ENCODE peak calls at places on chromosome 3, in four cellular contexts. I is stomach, X is suprapubic skin, F is mesendoderm. P is an unnamed sample. For H3K4me1, the result is how much of the 10 kb centered on the place peaks cover.

GRCh38 chr3:152379415-152380042 is 110.8 kb downstream of the MBNL1 start:
- DNase-seq in I (no peak), X (no peak), F (no peak), P (no peak)

GRCh38 chr3:41693799-41694198 is 268.1 kb downstream of the ULK4 start:
- DNase-seq in I (no peak), X (no peak), F (no peak), P (no peak)

GRCh38 chr3:4730734-4731133 is 237.6 kb downstream of the ITPR1 start:
- DNase-seq in I (no peak), X (no peak), F (no peak), P (peak)

GRCh38 chr3:37154668-37155319 is 19.6 kb downstream of the LRRFIP2 start:
- DNase-seq in I (no peak), X (no peak), F (no peak), P (no peak)

GRCh38 chr3:166388321-166388720 is 551.1 kb upstream of the BCHE start:
- DNase-seq in I (no peak), X (no peak), F (no peak), P (no peak)

GRCh38 chr3:192570757-192571156 is 156.6 kb downstream of the FGF12 start:
- DNase-seq in I (no peak), X (no peak), F (no peak), P (no peak)

GRCh38 chr3:179322481-179323196 is at the start of gene ZNF639:
- DNase-seq in I (peak), X (peak), F (peak), P (peak)

GRCh38 chr3:151008699-151009098 is 36.2 kb upstream of the CLRN1 start:
- DNase-seq in I (no peak), X (no peak), F (peak), P (no peak)

GRCh38 chr3:175212896-175213295 is 353.8 kb downstream of the NAALADL2 start:
- DNase-seq in I (no peak), X (no peak), F (no peak), P (no peak)

GRCh38 chr3:34203386-34203785 is 405.0 kb downstream of the PDCD6IP start:
- DNase-seq in I (no peak), X (no peak), F (no peak), P (no peak)

GRCh38 chr3:29694783-29695182 is 413.9 kb downstream of the RBMS3 start:
- DNase-seq in I (no peak), X (no peak), F (peak), P (peak)

GRCh38 chr3:147257972-147258371 is 148.4 kb downstream of the ZIC4 start:
- DNase-seq in I (no peak), X (no peak), F (no peak), P (no peak)

GRCh38 chr3:190073264-190073663 is 47.4 kb downstream of the P3H2 start:
- DNase-seq in I (no peak), X (no peak), F (peak), P (no peak)

GRCh38 chr3:32428092-32429068 is 36.7 kb downstream of the CMTM7 start:
- DNase-seq in I (no peak), X (no peak), F (no peak), P (no peak)

GRCh38 chr3:31399270-31399669 is 133.5 kb upstream of the STT3B start:
- DNase-seq in I (no peak), X (no peak), F (no peak), P (no peak)

GRCh38 chr3:149658444-149659172 is 783 bp upstream of the WWTR1 start:
- DNase-seq in I (peak), X (peak), F (peak), P (peak)

GRCh38 chr3:6921041-6921440 is 60.1 kb downstream of the GRM7 start:
- DNase-seq in I (peak), X (no peak), F (no peak), P (no peak)

GRCh38 chr3:89578253-89578529 is 470.8 kb downstream of the EPHA3 start:
- DNase-seq in I (no peak), X (no peak), F (peak), P (no peak)

GRCh38 chr3:107600784-107601183 is 78.0 kb downstream of the BBX start:
- DNase-seq in I (no peak), X (no peak), F (no peak), P (no peak)

GRCh38 chr3:56878046-56878445 is 76.3 kb upstream of the ARHGEF3 start:
- DNase-seq in I (no peak), X (no peak), F (peak), P (no peak)

GRCh38 chr3:190384241-190384863 is 3.6 kb upstream of the CLDN16 start:
- DNase-seq in I (peak), X (no peak), F (peak), P (peak)

GRCh38 chr3:42739401-42740158 is 33.5 kb downstream of the CCDC13 start:
- DNase-seq in I (no peak), X (no peak), F (no peak), P (peak)

GRCh38 chr3:76432396-76432795 is 607.5 kb upstream of the ROBO2 start:
- DNase-seq in I (no peak), X (no peak), F (no peak), P (no peak)

GRCh38 chr3:53495518-53496501 is 1.4 kb downstream of the CACNA1D start:
- DNase-seq in I (peak), X (no peak), F (no peak), P (peak)

GRCh38 chr3:111936967-111937366 is 41.9 kb upstream of the ABHD10 start:
- DNase-seq in I (no peak), X (no peak), F (no peak), P (no peak)

GRCh38 chr3:34957707-34958106 is 681.6 kb upstream of the ARPP21 start:
- DNase-seq in I (no peak), X (no peak), F (no peak), P (no peak)

GRCh38 chr3:126371096-126371705 is 14.0 kb upstream of the KLF15 start:
- DNase-seq in I (no peak), X (peak), F (no peak), P (no peak)

GRCh38 chr3:49606427-49606826 is 52.1 kb downstream of the BSN start:
- DNase-seq in I (peak), X (no peak), F (no peak), P (no peak)

GRCh38 chr3:129597792-129598381 is 8.6 kb downstream of the PLXND1 start:
- DNase-seq in I (no peak), X (no peak), F (peak), P (no peak)

GRCh38 chr3:80643421-80643820 is 875.6 kb upstream of the ROBO1 start:
- DNase-seq in I (no peak), X (no peak), F (no peak), P (no peak)

GRCh38 chr3:27752926-27753325 is 30.8 kb upstream of the EOMES start:
- DNase-seq in I (no peak), X (no peak), F (no peak), P (no peak)

GRCh38 chr3:157999246-157999645 is 107.0 kb downstream of the SHOX2 start:
- DNase-seq in I (no peak), X (no peak), F (no peak), P (no peak)

GRCh38 chr3:150177673-150178378 is 207.1 kb upstream of the PFN2 start:
- DNase-seq in I (no peak), X (no peak), F (no peak), P (no peak)

GRCh38 chr3:24548278-24548677 is 53.6 kb upstream of the THRB start:
- DNase-seq in I (no peak), X (no peak), F (no peak), P (peak)

GRCh38 chr3:184560531-184560930 is 1.1 kb upstream of the EPHB3 start:
- DNase-seq in I (no peak), X (no peak), F (no peak), P (no peak)
- H3K4me1 ChIP-seq in I (half or more), X (under half), F (under half), P (under half)

GRCh38 chr3:1448443-1448842 is 355.6 kb downstream of the CNTN6 start:
- DNase-seq in I (no peak), X (no peak), F (no peak), P (no peak)
- H3K4me1 ChIP-seq in I (under half), X (under half), F (under half), P (under half)

GRCh38 chr3:146166450-146167222 is 5.7 kb upstream of the PLOD2 start:
- DNase-seq in I (no peak), X (no peak), F (peak), P (no peak)
- H3K4me1 ChIP-seq in I (under half), X (under half), F (under half), P (half or more)

DNA sequence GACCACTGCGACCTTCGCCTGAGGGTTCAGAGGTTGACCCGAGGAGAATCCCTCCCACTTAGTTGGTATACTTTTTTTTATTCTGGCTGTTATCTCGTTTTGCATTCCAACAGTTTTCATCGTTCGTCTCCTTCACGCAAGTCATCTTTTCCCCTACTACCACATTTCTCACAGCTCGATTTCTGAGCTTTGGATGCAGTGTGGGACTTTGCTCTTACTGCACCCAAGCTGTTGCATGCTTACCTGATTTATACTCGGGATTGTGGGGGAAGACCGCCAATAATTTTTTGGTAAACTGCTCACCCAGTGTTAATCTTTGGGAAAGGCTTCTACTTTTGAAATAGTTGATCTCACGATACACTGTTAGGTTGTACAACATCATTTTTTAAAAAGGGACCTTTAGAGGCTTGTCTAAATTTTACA is 700 bp downstream of the TBC1D23 start:
- DNase-seq in I (no peak), X (no peak), F (no peak), P (no peak)
- H3K4me1 ChIP-seq in I (under half), X (half or more), F (under half), P (under half)

GRCh38 chr3:172286554-172287148 is 161.6 kb downstream of the GHSR start:
- DNase-seq in I (no peak), X (no peak), F (no peak), P (no peak)

GRCh38 chr3:172281884-172282283 is 166.4 kb downstream of the GHSR start:
- DNase-seq in I (no peak), X (no peak), F (no peak), P (no peak)

GRCh38 chr3:172285844-172286243 is 162.4 kb downstream of the GHSR start:
- DNase-seq in I (no peak), X (no peak), F (no peak), P (no peak)

GRCh38 chr3:172282850-172283249 is 165.4 kb downstream of the GHSR start:
- DNase-seq in I (no peak), X (no peak), F (no peak), P (no peak)

DNA sequence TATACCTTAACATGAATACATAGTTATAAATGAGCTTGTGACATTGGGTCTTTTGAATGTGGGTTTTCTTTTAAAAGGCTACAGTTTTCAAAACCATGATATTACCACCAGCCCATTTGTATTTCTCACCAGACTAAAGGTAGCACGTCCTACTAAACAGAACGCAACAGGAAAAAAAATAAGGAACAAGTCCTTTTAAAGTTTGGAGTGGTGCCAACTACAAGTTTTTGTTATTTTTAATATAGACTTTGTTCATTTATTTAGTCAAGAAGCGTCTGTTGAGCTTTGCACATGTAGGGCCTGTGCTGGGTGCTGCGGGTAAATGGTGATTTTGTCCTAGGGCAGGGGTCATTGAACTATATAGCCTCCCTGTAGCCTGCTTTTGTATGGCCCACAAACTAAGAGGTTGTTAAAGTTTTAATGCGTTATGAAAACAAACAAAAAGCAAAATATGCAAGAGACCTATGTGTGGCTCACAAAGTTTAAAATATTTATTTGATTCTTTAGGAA is 164.4 kb downstream of the GHSR start:
- DNase-seq in I (no peak), X (no peak), F (no peak), P (no peak)
- H3K4me1 ChIP-seq in I (under half), X (under half), F (under half), P (half or more)

DNA sequence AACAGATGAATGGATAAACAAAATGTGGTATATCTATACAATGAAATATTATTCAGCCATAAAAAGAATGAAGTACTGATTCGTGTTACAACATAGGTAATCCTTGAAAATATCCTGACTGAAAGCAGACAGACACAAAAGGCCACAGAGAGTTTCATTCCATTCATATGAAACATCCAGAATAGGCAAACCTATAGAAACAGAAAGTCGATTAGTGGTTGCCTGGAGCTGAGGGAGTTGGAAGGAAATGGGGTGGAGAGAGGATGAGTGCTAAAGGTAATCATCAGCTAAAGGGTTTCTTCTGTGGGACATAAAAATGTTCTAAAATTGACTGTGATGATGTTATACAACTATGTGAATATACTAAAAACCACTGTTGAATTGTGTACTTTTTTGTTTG is 22.9 kb downstream of the FOXP1 start:
- DNase-seq in I (no peak), X (no peak), F (no peak), P (no peak)
- H3K4me1 ChIP-seq in I (under half), X (under half), F (under half), P (under half)

GRCh38 chr3:99947356-99947755 is 129.7 kb downstream of the CMSS1 start:
- DNase-seq in I (no peak), X (no peak), F (no peak), P (no peak)
- H3K4me1 ChIP-seq in I (under half), X (under half), F (under half), P (under half)

P was measured in thyroid gland.